ENCODE peak calls at places on chromosomes 12 and 14, in four cellular contexts. One of them, this sample, is unnamed.

GRCh38 chr12:25069221-25069620 is 120.3 kb upstream of the BCAT1 start:
- DNase-seq in HTR-8/SVneo: no peak
- DNase-seq in RWPE1: no peak
- DNase-seq in stimulated activated CD4-positive, alpha-beta T cell treated with anti-CD3 and anti-CD28 coated beads, Interleukin-15, amount 100 ng/mL, for 1 hour: no peak
- DNase-seq in this sample: no peak

GRCh38 chr12:84508325-84508861 is 404.2 kb downstream of the SLC6A15 start:
- DNase-seq in HTR-8/SVneo: peak; percentile 5
- DNase-seq in RWPE1: peak; percentile 71
- DNase-seq in stimulated activated CD4-positive, alpha-beta T cell treated with anti-CD3 and anti-CD28 coated beads, Interleukin-15, amount 100 ng/mL, for 1 hour: no peak
- DNase-seq in this sample: no peak

GRCh38 chr14:79510659-79511058 is 700.6 kb downstream of the DIO2 start:
- DNase-seq in HTR-8/SVneo: no peak
- DNase-seq in RWPE1: no peak
- DNase-seq in stimulated activated CD4-positive, alpha-beta T cell treated with anti-CD3 and anti-CD28 coated beads, Interleukin-15, amount 100 ng/mL, for 1 hour: no peak
- DNase-seq in this sample: peak; percentile 11

GRCh38 chr14:68680541-68681051 is 112.3 kb downstream of the ZFP36L1 start:
- DNase-seq in HTR-8/SVneo: no peak
- DNase-seq in RWPE1: no peak
- DNase-seq in stimulated activated CD4-positive, alpha-beta T cell treated with anti-CD3 and anti-CD28 coated beads, Interleukin-15, amount 100 ng/mL, for 1 hour: no peak
- DNase-seq in this sample: no peak

GRCh38 chr14:69716483-69717187 is 50.3 kb upstream of the SRSF5 start:
- DNase-seq in HTR-8/SVneo: no peak
- DNase-seq in RWPE1: peak; percentile 77
- DNase-seq in stimulated activated CD4-positive, alpha-beta T cell treated with anti-CD3 and anti-CD28 coated beads, Interleukin-15, amount 100 ng/mL, for 1 hour: no peak
- DNase-seq in this sample: peak; percentile 83

GRCh38 chr14:43184540-43184939 is 1322.5 kb downstream of the FSCB start:
- DNase-seq in HTR-8/SVneo: no peak
- DNase-seq in RWPE1: no peak
- DNase-seq in stimulated activated CD4-positive, alpha-beta T cell treated with anti-CD3 and anti-CD28 coated beads, Interleukin-15, amount 100 ng/mL, for 1 hour: no peak
- DNase-seq in this sample: no peak

GRCh38 chr12:5201554-5202243 is 158.0 kb downstream of the KCNA5 start:
- DNase-seq in HTR-8/SVneo: no peak
- DNase-seq in RWPE1: no peak
- DNase-seq in stimulated activated CD4-positive, alpha-beta T cell treated with anti-CD3 and anti-CD28 coated beads, Interleukin-15, amount 100 ng/mL, for 1 hour: no peak
- DNase-seq in this sample: no peak

GRCh38 chr12:113162102-113163029 is 12.8 kb downstream of the CFAP73 start:
- DNase-seq in HTR-8/SVneo: no peak
- DNase-seq in RWPE1: peak; percentile 32
- DNase-seq in stimulated activated CD4-positive, alpha-beta T cell treated with anti-CD3 and anti-CD28 coated beads, Interleukin-15, amount 100 ng/mL, for 1 hour: no peak
- DNase-seq in this sample: no peak

GRCh38 chr14:96574171-96574632 is 72.0 kb downstream of the PAPOLA start:
- DNase-seq in HTR-8/SVneo: no peak
- DNase-seq in RWPE1: no peak
- DNase-seq in stimulated activated CD4-positive, alpha-beta T cell treated with anti-CD3 and anti-CD28 coated beads, Interleukin-15, amount 100 ng/mL, for 1 hour: no peak
- DNase-seq in this sample: no peak

GRCh38 chr14:104883681-104884361 is 18.8 kb downstream of the CEP170B start:
- DNase-seq in HTR-8/SVneo: no peak
- DNase-seq in RWPE1: no peak
- DNase-seq in stimulated activated CD4-positive, alpha-beta T cell treated with anti-CD3 and anti-CD28 coated beads, Interleukin-15, amount 100 ng/mL, for 1 hour: no peak
- DNase-seq in this sample: no peak

GRCh38 chr12:120262852-120263724 is 2.4 kb downstream of the PXN start:
- DNase-seq in HTR-8/SVneo: no peak
- DNase-seq in RWPE1: no peak
- DNase-seq in stimulated activated CD4-positive, alpha-beta T cell treated with anti-CD3 and anti-CD28 coated beads, Interleukin-15, amount 100 ng/mL, for 1 hour: no peak
- DNase-seq in this sample: no peak

GRCh38 chr14:91313852-91314251 is 69.3 kb upstream of the GPR68 start:
- DNase-seq in HTR-8/SVneo: no peak
- DNase-seq in RWPE1: no peak
- DNase-seq in stimulated activated CD4-positive, alpha-beta T cell treated with anti-CD3 and anti-CD28 coated beads, Interleukin-15, amount 100 ng/mL, for 1 hour: no peak
- DNase-seq in this sample: no peak

GRCh38 chr14:80117876-80118275 is 93.4 kb downstream of the DIO2 start:
- DNase-seq in HTR-8/SVneo: no peak
- DNase-seq in RWPE1: no peak
- DNase-seq in stimulated activated CD4-positive, alpha-beta T cell treated with anti-CD3 and anti-CD28 coated beads, Interleukin-15, amount 100 ng/mL, for 1 hour: no peak
- DNase-seq in this sample: no peak

GRCh38 chr12:52656616-52657015 is 4.6 kb upstream of the KRT2 start:
- DNase-seq in HTR-8/SVneo: no peak
- DNase-seq in RWPE1: no peak
- DNase-seq in stimulated activated CD4-positive, alpha-beta T cell treated with anti-CD3 and anti-CD28 coated beads, Interleukin-15, amount 100 ng/mL, for 1 hour: no peak
- DNase-seq in this sample: no peak

GRCh38 chr12:132490481-132491348 is 764 bp downstream of the FBRSL1 start:
- DNase-seq in HTR-8/SVneo: no peak
- DNase-seq in RWPE1: peak; percentile 29
- DNase-seq in stimulated activated CD4-positive, alpha-beta T cell treated with anti-CD3 and anti-CD28 coated beads, Interleukin-15, amount 100 ng/mL, for 1 hour: no peak
- DNase-seq in this sample: no peak

GRCh38 chr12:11633968-11634367 is 15.5 kb upstream of the ETV6 start:
- DNase-seq in HTR-8/SVneo: no peak
- DNase-seq in RWPE1: no peak
- DNase-seq in stimulated activated CD4-positive, alpha-beta T cell treated with anti-CD3 and anti-CD28 coated beads, Interleukin-15, amount 100 ng/mL, for 1 hour: no peak
- DNase-seq in this sample: no peak

GRCh38 chr12:107057071-107057834 is 36.1 kb downstream of the CRY1 start:
- DNase-seq in HTR-8/SVneo: peak; percentile 10
- DNase-seq in RWPE1: peak; percentile 50
- DNase-seq in stimulated activated CD4-positive, alpha-beta T cell treated with anti-CD3 and anti-CD28 coated beads, Interleukin-15, amount 100 ng/mL, for 1 hour: no peak
- DNase-seq in this sample: no peak

GRCh38 chr12:131852551-131853299 is 24.5 kb downstream of the MMP17 start:
- DNase-seq in HTR-8/SVneo: no peak
- DNase-seq in RWPE1: no peak
- DNase-seq in stimulated activated CD4-positive, alpha-beta T cell treated with anti-CD3 and anti-CD28 coated beads, Interleukin-15, amount 100 ng/mL, for 1 hour: no peak
- DNase-seq in this sample: no peak

This sample was measured in keratinocyte.